ENCODE peak calls at places on chromosomes 3 and 15, in four cellular contexts. One of them, this sample, is unnamed.

GRCh38 chr15:34213690-34214089 is 3.8 kb upstream of the KATNBL1 start:
- DNase-seq in mammary epithelial cell: no peak
- DNase-seq in fibroblast of lung: no peak
- DNase-seq in mesenchymal stem cell: no peak
- DNase-seq in this sample: peak

GRCh38 chr3:102032491-102033383 is 183.4 kb downstream of the NFKBIZ start:
- DNase-seq in mesenchymal stem cell: no peak
- DNase-seq in mammary epithelial cell: no peak
- DNase-seq in fibroblast of lung: no peak
- DNase-seq in this sample: no peak

GRCh38 chr15:101088788-101089578 is 162.9 kb downstream of the CHSY1 start:
- DNase-seq in fibroblast of lung: peak
- DNase-seq in mammary epithelial cell: peak
- DNase-seq in mesenchymal stem cell: peak
- DNase-seq in this sample: peak

GRCh38 chr3:179682681-179683080 is 29.8 kb downstream of the USP13 start:
- DNase-seq in fibroblast of lung: no peak
- DNase-seq in mesenchymal stem cell: no peak
- DNase-seq in mammary epithelial cell: no peak
- DNase-seq in this sample: no peak

GRCh38 chr15:65730560-65731172 is 61.4 kb downstream of the DENND4A start:
- DNase-seq in fibroblast of lung: no peak
- DNase-seq in mammary epithelial cell: peak
- DNase-seq in mesenchymal stem cell: peak
- DNase-seq in this sample: no peak

GRCh38 chr15:75368689-75369239 is 357 bp upstream of the MAN2C1 start:
- DNase-seq in mesenchymal stem cell: peak
- DNase-seq in mammary epithelial cell: no peak
- DNase-seq in fibroblast of lung: peak
- DNase-seq in this sample: peak

GRCh38 chr3:70264122-70264780 is 48.2 kb downstream of the MDFIC2 start:
- DNase-seq in mesenchymal stem cell: no peak
- DNase-seq in fibroblast of lung: peak
- DNase-seq in mammary epithelial cell: no peak
- DNase-seq in this sample: no peak

GRCh38 chr3:196214783-196215441 is 1.4 kb upstream of the SLC51A start:
- DNase-seq in mammary epithelial cell: no peak
- DNase-seq in fibroblast of lung: no peak
- DNase-seq in mesenchymal stem cell: no peak
- DNase-seq in this sample: no peak

GRCh38 chr3:30162579-30162978 is 443.8 kb upstream of the TGFBR2 start:
- DNase-seq in mammary epithelial cell: peak
- DNase-seq in fibroblast of lung: peak
- DNase-seq in mesenchymal stem cell: peak
- DNase-seq in this sample: peak

GRCh38 chr15:39874890-39875549 is 45.0 kb downstream of the GPR176 start:
- DNase-seq in mesenchymal stem cell: peak
- DNase-seq in mammary epithelial cell: peak
- DNase-seq in fibroblast of lung: peak
- DNase-seq in this sample: no peak

GRCh38 chr15:88591384-88591783 is 29.8 kb upstream of the AEN start:
- DNase-seq in mammary epithelial cell: no peak
- DNase-seq in mesenchymal stem cell: no peak
- DNase-seq in fibroblast of lung: no peak
- DNase-seq in this sample: no peak

GRCh38 chr3:99128740-99129505 is 227.4 kb upstream of the DCBLD2 start:
- DNase-seq in fibroblast of lung: peak
- DNase-seq in mesenchymal stem cell: peak
- DNase-seq in mammary epithelial cell: peak
- DNase-seq in this sample: peak

GRCh38 chr3:153628591-153628990 is 466.6 kb downstream of the RAP2B start:
- DNase-seq in fibroblast of lung: no peak
- DNase-seq in mammary epithelial cell: no peak
- DNase-seq in mesenchymal stem cell: no peak
- DNase-seq in this sample: no peak

GRCh38 chr15:80003934-80004472 is 33.0 kb upstream of the BCL2A1 start:
- DNase-seq in mesenchymal stem cell: no peak
- DNase-seq in mammary epithelial cell: no peak
- DNase-seq in fibroblast of lung: no peak
- DNase-seq in this sample: no peak

GRCh38 chr3:166455724-166456123 is 618.5 kb upstream of the BCHE start:
- DNase-seq in fibroblast of lung: peak
- DNase-seq in mesenchymal stem cell: no peak
- DNase-seq in mammary epithelial cell: peak
- DNase-seq in this sample: no peak

GRCh38 chr15:47409038-47409437 is 308.3 kb upstream of the SEMA6D start:
- DNase-seq in mammary epithelial cell: no peak
- DNase-seq in fibroblast of lung: no peak
- DNase-seq in mesenchymal stem cell: no peak
- DNase-seq in this sample: no peak

GRCh38 chr3:43106293-43106628 is 382 bp upstream of the POMGNT2 start:
- DNase-seq in fibroblast of lung: no peak
- DNase-seq in mesenchymal stem cell: no peak
- DNase-seq in mammary epithelial cell: no peak
- DNase-seq in this sample: peak

GRCh38 chr15:23095796-23096195 is 40.8 kb downstream of the GOLGA6L1 start:
- DNase-seq in mammary epithelial cell: no peak
- DNase-seq in mesenchymal stem cell: no peak
- DNase-seq in fibroblast of lung: no peak
- DNase-seq in this sample: no peak

GRCh38 chr3:156865732-156866131 is 39.6 kb downstream of the LEKR1 start:
- DNase-seq in mesenchymal stem cell: no peak
- DNase-seq in fibroblast of lung: peak
- DNase-seq in mammary epithelial cell: no peak
- DNase-seq in this sample: no peak

GRCh38 chr3:51963951-51964451 is 3.3 kb downstream of the PCBP4 start:
- DNase-seq in mammary epithelial cell: no peak
- DNase-seq in fibroblast of lung: no peak
- DNase-seq in mesenchymal stem cell: no peak
- DNase-seq in this sample: no peak

GRCh38 chr3:42745291-42745745 is 27.7 kb downstream of the CCDC13 start:
- DNase-seq in fibroblast of lung: no peak
- DNase-seq in mesenchymal stem cell: no peak
- DNase-seq in mammary epithelial cell: no peak
- DNase-seq in this sample: no peak

GRCh38 chr3:42216820-42217416 is 49.1 kb downstream of the CCK start:
- DNase-seq in mesenchymal stem cell: peak
- DNase-seq in mammary epithelial cell: no peak
- DNase-seq in fibroblast of lung: peak
- DNase-seq in this sample: peak

GRCh38 chr15:95872366-95872771 is 458.1 kb upstream of the NR2F2 start:
- DNase-seq in fibroblast of lung: peak
- DNase-seq in mesenchymal stem cell: peak
- DNase-seq in mammary epithelial cell: peak
- DNase-seq in this sample: peak

GRCh38 chr3:50885491-50885890 is 210.8 kb downstream of the DOCK3 start:
- DNase-seq in fibroblast of lung: no peak
- DNase-seq in mesenchymal stem cell: no peak
- DNase-seq in mammary epithelial cell: peak
- DNase-seq in this sample: no peak

GRCh38 chr3:14634763-14635400 is 16.7 kb upstream of the CCDC174 start:
- DNase-seq in mammary epithelial cell: peak
- DNase-seq in mesenchymal stem cell: no peak
- DNase-seq in fibroblast of lung: peak
- DNase-seq in this sample: no peak

GRCh38 chr3:129602730-129603560 is 3.5 kb downstream of the PLXND1 start:
- DNase-seq in fibroblast of lung: peak
- DNase-seq in mesenchymal stem cell: peak
- DNase-seq in mammary epithelial cell: no peak
- DNase-seq in this sample: peak

GRCh38 chr3:100040846-100041245 is 73.5 kb downstream of the FILIP1L start:
- DNase-seq in mesenchymal stem cell: no peak
- DNase-seq in fibroblast of lung: peak
- DNase-seq in mammary epithelial cell: no peak
- DNase-seq in this sample: no peak

GRCh38 chr3:65170357-65171090 is 482.7 kb upstream of the ADAMTS9 start:
- DNase-seq in fibroblast of lung: peak
- DNase-seq in mesenchymal stem cell: peak
- DNase-seq in mammary epithelial cell: peak
- DNase-seq in this sample: no peak

GRCh38 chr15:32818758-32819405 is 101.1 kb downstream of the GREM1 start:
- DNase-seq in mammary epithelial cell: no peak
- DNase-seq in mesenchymal stem cell: peak
- DNase-seq in fibroblast of lung: peak
- DNase-seq in this sample: peak

GRCh38 chr15:78024141-78024567 is 53.4 kb downstream of the TBC1D2B start:
- DNase-seq in mammary epithelial cell: no peak
- DNase-seq in fibroblast of lung: peak
- DNase-seq in mesenchymal stem cell: no peak
- DNase-seq in this sample: no peak

GRCh38 chr15:39013262-39013661 is 448.6 kb upstream of the RASGRP1 start:
- DNase-seq in mammary epithelial cell: no peak
- DNase-seq in fibroblast of lung: no peak
- DNase-seq in mesenchymal stem cell: no peak
- DNase-seq in this sample: no peak

GRCh38 chr15:75327005-75327404 is 8.9 kb upstream of the COMMD4 start:
- DNase-seq in mesenchymal stem cell: no peak
- DNase-seq in mammary epithelial cell: no peak
- DNase-seq in fibroblast of lung: no peak
- DNase-seq in this sample: no peak

GRCh38 chr3:143507735-143508580 is 340.3 kb downstream of the SLC9A9 start:
- DNase-seq in fibroblast of lung: peak
- DNase-seq in mesenchymal stem cell: peak
- DNase-seq in mammary epithelial cell: peak
- DNase-seq in this sample: peak

GRCh38 chr3:108126348-108126747 is 35.5 kb upstream of the CD47 start:
- DNase-seq in fibroblast of lung: no peak
- DNase-seq in mammary epithelial cell: no peak
- DNase-seq in mesenchymal stem cell: no peak
- DNase-seq in this sample: no peak

GRCh38 chr3:108130247-108130646 is 39.4 kb upstream of the CD47 start:
- DNase-seq in fibroblast of lung: no peak
- DNase-seq in mesenchymal stem cell: no peak
- DNase-seq in mammary epithelial cell: no peak
- DNase-seq in this sample: no peak

GRCh38 chr3:108125550-108126071 is 34.8 kb upstream of the CD47 start:
- DNase-seq in mammary epithelial cell: no peak
- DNase-seq in fibroblast of lung: no peak
- DNase-seq in mesenchymal stem cell: no peak
- DNase-seq in this sample: no peak

GRCh38 chr3:108125151-108125540 is 34.3 kb upstream of the CD47 start:
- DNase-seq in mammary epithelial cell: no peak
- DNase-seq in fibroblast of lung: no peak
- DNase-seq in mesenchymal stem cell: no peak
- DNase-seq in this sample: no peak

GRCh38 chr3:108127301-108127988 is 36.6 kb upstream of the CD47 start:
- DNase-seq in mammary epithelial cell: peak
- DNase-seq in fibroblast of lung: no peak
- DNase-seq in mesenchymal stem cell: no peak
- DNase-seq in this sample: no peak
- H2AFZ ChIP-seq in mammary epithelial cell: peak
- H2AFZ ChIP-seq in fibroblast of lung: no peak
- H2AFZ ChIP-seq in mesenchymal stem cell: peak
- H2AFZ ChIP-seq in this sample: no peak

GRCh38 chr3:7672124-7672523 is 811.2 kb downstream of the GRM7 start:
- DNase-seq in mesenchymal stem cell: no peak
- DNase-seq in fibroblast of lung: no peak
- DNase-seq in mammary epithelial cell: no peak
- DNase-seq in this sample: no peak

GRCh38 chr3:7667774-7668173 is 806.9 kb downstream of the GRM7 start:
- DNase-seq in mesenchymal stem cell: no peak
- DNase-seq in fibroblast of lung: no peak
- DNase-seq in mammary epithelial cell: no peak
- DNase-seq in this sample: no peak

GRCh38 chr3:7669641-7670040 is 808.7 kb downstream of the GRM7 start:
- DNase-seq in fibroblast of lung: no peak
- DNase-seq in mesenchymal stem cell: no peak
- DNase-seq in mammary epithelial cell: no peak
- DNase-seq in this sample: no peak
- H2AFZ ChIP-seq in fibroblast of lung: no peak
- H2AFZ ChIP-seq in mesenchymal stem cell: no peak
- H2AFZ ChIP-seq in mammary epithelial cell: no peak
- H2AFZ ChIP-seq in this sample: no peak

GRCh38 chr15:28891588-28891987 is 5.8 kb downstream of the APBA2 start:
- DNase-seq in fibroblast of lung: no peak
- DNase-seq in mammary epithelial cell: no peak
- DNase-seq in mesenchymal stem cell: peak
- DNase-seq in this sample: no peak

GRCh38 chr15:28888900-28889299 is 3.1 kb downstream of the APBA2 start:
- DNase-seq in mesenchymal stem cell: no peak
- DNase-seq in mammary epithelial cell: no peak
- DNase-seq in fibroblast of lung: no peak
- DNase-seq in this sample: no peak

GRCh38 chr15:28889346-28889745 is 3.6 kb downstream of the APBA2 start:
- DNase-seq in fibroblast of lung: no peak
- DNase-seq in mammary epithelial cell: no peak
- DNase-seq in mesenchymal stem cell: no peak
- DNase-seq in this sample: no peak

GRCh38 chr15:28892789-28893610 is 7.2 kb downstream of the APBA2 start:
- DNase-seq in mammary epithelial cell: no peak
- DNase-seq in mesenchymal stem cell: peak
- DNase-seq in fibroblast of lung: peak
- DNase-seq in this sample: no peak

GRCh38 chr15:28890711-28891495 is 5.1 kb downstream of the APBA2 start:
- DNase-seq in fibroblast of lung: no peak
- DNase-seq in mammary epithelial cell: no peak
- DNase-seq in mesenchymal stem cell: peak
- DNase-seq in this sample: no peak
- H2AFZ ChIP-seq in fibroblast of lung: no peak
- H2AFZ ChIP-seq in mammary epithelial cell: no peak
- H2AFZ ChIP-seq in mesenchymal stem cell: no peak
- H2AFZ ChIP-seq in this sample: no peak

GRCh38 chr3:62378329-62378789 is 5.0 kb upstream of the FEZF2 start:
- DNase-seq in mammary epithelial cell: no peak
- DNase-seq in mesenchymal stem cell: no peak
- DNase-seq in fibroblast of lung: no peak
- DNase-seq in this sample: no peak
- H2AFZ ChIP-seq in mammary epithelial cell: no peak
- H2AFZ ChIP-seq in mesenchymal stem cell: no peak
- H2AFZ ChIP-seq in fibroblast of lung: no peak
- H2AFZ ChIP-seq in this sample: no peak

GRCh38 chr15:67941643-67942315 is 101.9 kb upstream of the RNU6-1 start:
- DNase-seq in mammary epithelial cell: peak
- DNase-seq in mesenchymal stem cell: no peak
- DNase-seq in fibroblast of lung: peak
- DNase-seq in this sample: no peak
- H2AFZ ChIP-seq in mammary epithelial cell: no peak
- H2AFZ ChIP-seq in mesenchymal stem cell: no peak
- H2AFZ ChIP-seq in fibroblast of lung: no peak
- H2AFZ ChIP-seq in this sample: no peak